ENCODE peak calls at places on chromosomes 6 and 20, in ten cellular contexts. H is fibroblast of lung, J is OCI-LY7, K is GM12878, D is mammary epithelial cell, S is astrocyte, V is IMR-90, Z is GM23248, F is K562, L is PC-3. A is an unnamed sample.

GRCh38 chr20:58646703-58647102 is 4.4 kb upstream of the STX16 start:
- DNase-seq in H (no peak), F (no peak), J (no peak), V (no peak), K (no peak), D (no peak), S (no peak), L (no peak), Z (no peak), A (no peak)

GRCh38 chr6:44115866-44116265 is 11.4 kb downstream of the MRPL14 start:
- DNase-seq in J (no peak), K (no peak), F (no peak), V (peak), L (peak), Z (peak), D (peak), H (no peak), S (peak), A (no peak)

GRCh38 chr6:127582777-127583462 is 5.9 kb downstream of the C6orf58 start:
- DNase-seq in L (peak), D (peak), F (no peak), K (no peak), H (peak), V (peak), J (no peak), S (peak), Z (peak), A (no peak)

GRCh38 chr20:25987073-25987927 is 290.6 kb upstream of the ZNF337 start:
- DNase-seq in J (peak), L (no peak), D (peak), V (peak), F (peak), Z (peak), H (peak), S (no peak), K (no peak), A (peak)

GRCh38 chr20:40251284-40251932 is 437.6 kb downstream of the MAFB start:
- DNase-seq in S (no peak), L (peak), K (no peak), J (peak), H (peak), D (peak), Z (peak), V (peak), F (peak), A (peak)

GRCh38 chr6:114055758-114056157 is 84.8 kb upstream of the HDAC2 start:
- DNase-seq in H (peak), D (no peak), S (no peak), Z (no peak), F (no peak), J (no peak), K (no peak), L (no peak), V (peak), A (no peak)

GRCh38 chr6:50007821-50008220 is 14.0 kb downstream of the DEFB110 start:
- DNase-seq in Z (peak), J (no peak), L (peak), F (no peak), D (peak), H (peak), S (peak), V (peak), K (no peak), A (no peak)

GRCh38 chr20:54254596-54254995 is 46.7 kb downstream of the PFDN4 start:
- DNase-seq in D (no peak), H (peak), J (no peak), K (no peak), Z (peak), F (no peak), S (peak), L (peak), V (peak), A (no peak)

GRCh38 chr6:133341607-133342158 is 100.5 kb downstream of the EYA4 start:
- DNase-seq in K (no peak), F (no peak), V (peak), H (peak), S (peak), D (no peak), L (peak), J (no peak), Z (peak), A (no peak)

DNA sequence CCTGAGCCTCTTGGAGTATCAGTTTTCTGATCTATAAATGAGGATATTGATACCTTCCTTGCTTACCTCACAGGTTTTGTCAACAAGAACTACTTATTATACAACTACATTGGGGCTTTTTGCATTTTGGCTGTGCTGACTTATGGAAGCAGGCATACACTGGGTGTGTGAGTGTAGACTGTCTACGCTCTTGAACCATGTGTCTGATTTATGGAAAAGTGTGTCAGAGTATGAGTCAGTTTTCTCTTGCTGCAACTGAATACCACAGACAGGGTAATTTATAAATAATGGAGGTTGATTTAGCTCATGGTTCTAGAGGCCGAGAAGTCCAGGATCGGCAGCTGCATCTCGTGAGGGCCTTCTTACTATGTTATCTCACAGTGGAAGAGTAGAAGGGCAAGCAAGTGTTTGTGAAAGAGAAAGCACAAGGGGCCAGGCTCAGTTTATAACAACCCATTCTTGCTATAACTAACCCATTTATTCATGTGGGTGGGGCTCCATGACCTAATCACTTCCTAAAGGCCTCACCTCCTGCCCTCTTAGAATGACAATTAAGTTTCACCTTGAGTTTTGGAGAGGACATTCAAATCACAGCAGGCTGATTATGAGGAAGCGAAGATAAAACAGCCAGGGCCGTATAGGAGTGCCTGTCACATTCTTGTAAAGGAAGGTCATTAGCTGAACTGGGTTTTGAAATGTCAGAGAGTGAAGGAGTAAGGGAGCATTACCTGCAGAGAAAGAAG is 6.8 kb downstream of the GPR31 start:
- DNase-seq in S (no peak), J (peak), Z (no peak), K (peak), V (no peak), F (no peak), L (no peak), D (no peak), H (no peak), A (no peak)
- H3K4me2 ChIP-seq in S (no peak), J (peak), Z (no peak), K (peak), V (no peak), F (no peak), L (no peak), D (no peak), H (no peak), A (no peak)

GRCh38 chr6:169158750-169159149 is 94.9 kb downstream of the THBS2 start:
- DNase-seq in V (peak), K (no peak), L (no peak), H (peak), J (no peak), F (no peak), D (no peak), S (peak), Z (no peak), A (peak)
- H2AFZ ChIP-seq in V (peak), K (no peak), L (no peak), H (peak), J (no peak), F (no peak), D (no peak), S (peak), Z (peak), A (peak)

GRCh38 chr6:15023448-15023847 is 222.4 kb upstream of the JARID2 start:
- DNase-seq in H (no peak), V (no peak), K (peak), D (peak), S (no peak), J (peak), L (no peak), F (no peak), Z (no peak), A (no peak)

GRCh38 chr6:15025416-15025815 is 220.5 kb upstream of the JARID2 start:
- DNase-seq in D (no peak), F (no peak), H (no peak), K (no peak), V (no peak), J (no peak), Z (no peak), S (no peak), L (no peak), A (no peak)

GRCh38 chr6:15027472-15027871 is 218.4 kb upstream of the JARID2 start:
- DNase-seq in Z (no peak), F (no peak), D (no peak), K (no peak), L (no peak), J (no peak), S (no peak), V (no peak), H (no peak), A (no peak)

GRCh38 chr6:15032015-15032414 is 213.9 kb upstream of the JARID2 start:
- DNase-seq in L (no peak), K (no peak), D (no peak), V (no peak), H (no peak), S (no peak), Z (no peak), F (no peak), J (no peak), A (no peak)

DNA sequence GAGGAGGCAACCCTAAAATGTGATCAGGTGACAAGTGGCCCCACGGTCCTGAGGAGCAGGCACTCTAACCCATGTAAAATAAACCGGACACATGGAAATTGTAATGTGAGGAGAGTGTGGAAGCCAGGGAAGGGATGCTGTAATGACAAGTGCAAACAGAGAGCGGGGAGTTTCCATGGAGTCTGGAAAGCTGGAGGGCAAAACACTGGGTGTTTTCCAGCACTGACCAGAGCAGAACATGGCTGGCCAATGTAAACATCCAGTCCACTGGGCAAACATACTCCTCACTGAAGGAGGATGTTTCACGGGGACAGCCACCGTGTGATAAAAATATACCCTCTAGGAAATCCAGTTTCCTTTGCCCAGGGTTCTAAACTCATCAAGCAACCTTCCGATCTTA is 219.0 kb upstream of the JARID2 start:
- DNase-seq in J (no peak), H (peak), F (no peak), Z (no peak), K (no peak), S (peak), V (peak), D (peak), L (peak), A (peak)
- H3K4me2 ChIP-seq in J (no peak), H (no peak), F (no peak), Z (no peak), K (no peak), S (no peak), V (no peak), D (no peak), L (peak), A (no peak)

GRCh38 chr6:116533233-116533957 is 12.1 kb downstream of the TRAPPC3L start:
- DNase-seq in Z (no peak), F (no peak), J (no peak), V (no peak), L (no peak), S (no peak), D (no peak), K (no peak), H (no peak), A (no peak)
- H2AFZ ChIP-seq in Z (no peak), F (peak), J (no peak), V (peak), L (no peak), S (no peak), D (no peak), K (no peak), H (peak), A (peak)

GRCh38 chr6:83735461-83735860 is 26.6 kb upstream of the SNAP91 start:
- DNase-seq in S (no peak), D (no peak), Z (peak), J (no peak), H (no peak), V (no peak), F (no peak), L (no peak), K (no peak), A (no peak)
- H3K4me2 ChIP-seq in S (no peak), D (no peak), Z (no peak), J (no peak), H (no peak), V (no peak), F (no peak), L (no peak), K (no peak), A (no peak)